ENCODE peak calls at places on chromosomes 4 and X, in nine cellular contexts. U is kidney; J is psoas muscle; Z is GM12878; C is CD4-positive, alpha-beta memory T cell; V is IMR-90; B is cardiac muscle cell; H is body of pancreas; Y is right atrium auricular region. L is an unnamed sample.

GRCh38 chr4:20284990-20285389 is 33.3 kb downstream of the SLIT2 start:
- DNase-seq in H (no peak), Y (no peak), B (peak; percentile 28), Z (no peak), U (no peak), J (no peak), C (no peak), V (peak; percentile 77), L (no peak)

GRCh38 chr4:80138556-80139538 is 58.5 kb upstream of the PRDM8 start:
- DNase-seq in H (no peak), B (peak; percentile 33), V (peak; percentile 82), Z (peak; percentile 12), C (peak; percentile 55), Y (no peak), J (peak; percentile 17), U (no peak), L (peak; percentile 35)

GRCh38 chr4:90127223-90127705 is at the start of gene CCSER1:
- DNase-seq in B (peak; percentile 74), H (peak; percentile 83), Y (peak; percentile 80), J (peak; percentile 73), V (peak; percentile 1), U (peak; percentile 93), C (peak; percentile 58), Z (no peak), L (peak; percentile 93)

GRCh38 chr4:15459706-15460105 is 10.0 kb upstream of the CC2D2A start:
- DNase-seq in U (no peak), B (no peak), J (no peak), H (no peak), V (peak; percentile 36), C (no peak), Z (no peak), Y (no peak), L (no peak)

GRCh38 chr4:186400676-186401075 is 134.7 kb downstream of the F11 start:
- DNase-seq in B (peak; percentile 17), Z (no peak), J (no peak), U (no peak), V (peak; percentile 37), H (peak; percentile 27), C (no peak), Y (no peak), L (peak; percentile 10)

GRCh38 chr4:164847967-164848649 is 28.9 kb upstream of the APELA start:
- DNase-seq in C (no peak), B (no peak), Z (no peak), J (no peak), V (no peak), U (no peak), Y (no peak), H (no peak), L (no peak)

GRCh38 chr4:48698029-48698901 is 81.8 kb downstream of the FRYL start:
- DNase-seq in J (no peak), V (peak; percentile 85), Z (no peak), B (peak; percentile 95), H (peak; percentile 57), U (no peak), C (no peak), Y (peak; percentile 73), L (peak; percentile 53)

GRCh38 chr4:15665738-15666365 is 10.7 kb upstream of the FBXL5 start:
- DNase-seq in J (no peak), Y (no peak), Z (no peak), H (no peak), U (no peak), V (peak; percentile 58), C (no peak), B (peak; percentile 49), L (peak; percentile 31)

GRCh38 chrX:2320580-2321327 is 180.0 kb downstream of the DHRSX start:
- DNase-seq in C (no peak), Y (peak; percentile 64), U (no peak), H (peak; percentile 41), V (peak; percentile 77), B (peak; percentile 85), J (peak; percentile 75), Z (no peak), L (peak; percentile 7)

GRCh38 chrX:88355252-88355651 is 391.8 kb upstream of the CPXCR1 start:
- DNase-seq in J (no peak), Y (no peak), C (no peak), U (no peak), H (no peak), B (no peak), Z (no peak), V (no peak), L (no peak)

GRCh38 chr4:74042681-74043080 is 4.2 kb upstream of the CXCL3 start:
- DNase-seq in B (no peak), C (no peak), H (peak; percentile 21), Z (no peak), Y (no peak), J (no peak), V (no peak), U (no peak), L (no peak)

GRCh38 chr4:74038161-74039064 is at the start of gene CXCL3:
- DNase-seq in B (peak; percentile 81), H (peak; percentile 75), Y (peak; percentile 75), V (peak; percentile 40), Z (no peak), C (no peak), J (peak; percentile 75), U (peak; percentile 91), L (peak; percentile 80)

GRCh38 chr4:74037076-74037475 is 1.4 kb downstream of the CXCL3 start:
- DNase-seq in H (no peak), C (no peak), J (no peak), B (no peak), Z (no peak), U (no peak), Y (no peak), V (no peak), L (peak; percentile 30)

GRCh38 chr4:74041418-74041817 is 2.9 kb upstream of the CXCL3 start:
- DNase-seq in H (no peak), B (no peak), V (no peak), Z (no peak), C (no peak), U (no peak), J (no peak), Y (no peak), L (no peak)

DNA sequence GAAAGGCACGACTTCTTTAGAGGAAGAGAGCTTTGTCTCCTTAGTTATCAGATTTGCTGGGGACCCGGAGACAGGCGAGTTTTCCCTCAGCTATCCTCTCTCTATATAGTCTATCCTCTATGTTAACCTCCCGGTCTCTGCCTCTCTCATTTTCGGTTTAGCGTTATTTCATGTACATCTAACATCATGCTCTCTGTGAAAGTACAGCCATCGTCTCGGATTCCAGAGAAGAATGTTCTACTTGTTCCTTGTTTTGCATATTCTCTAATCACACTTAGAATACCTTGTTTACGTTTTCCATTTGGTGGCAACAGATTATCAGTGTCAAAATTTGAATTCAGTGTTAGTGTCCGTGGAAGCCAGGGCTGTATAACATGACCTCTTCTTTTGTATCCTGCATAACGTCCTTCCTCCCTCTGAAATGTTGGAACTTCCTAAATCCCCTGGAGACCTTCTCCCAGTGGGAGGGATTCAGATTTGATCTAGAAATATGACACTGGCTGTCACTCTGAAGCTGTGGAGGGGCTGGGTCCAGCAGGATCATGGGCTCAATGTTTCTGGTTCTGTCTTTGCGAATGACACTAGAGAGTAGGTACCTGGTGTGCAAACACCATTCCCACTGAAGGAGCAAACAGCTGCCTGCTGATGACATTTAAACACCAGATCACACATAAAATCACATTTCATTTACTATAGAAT is 725 bp upstream of the CXCL3 start:
- DNase-seq in V (peak; percentile 16), U (no peak), Y (no peak), J (no peak), H (no peak), Z (no peak), B (peak; percentile 45), C (no peak), L (peak; percentile 38)
- H3K27ac ChIP-seq in V (peak overlapping the region; percentile 41), U (no peak overlapping the region), Y (peak overlapping the region; percentile 75), J (peak overlapping the region; percentile 57), H (peak overlapping the region; percentile 72), Z (no peak overlapping the region), B (no peak overlapping the region), C (no peak overlapping the region), L (peak overlapping the region; percentile 63)

DNA sequence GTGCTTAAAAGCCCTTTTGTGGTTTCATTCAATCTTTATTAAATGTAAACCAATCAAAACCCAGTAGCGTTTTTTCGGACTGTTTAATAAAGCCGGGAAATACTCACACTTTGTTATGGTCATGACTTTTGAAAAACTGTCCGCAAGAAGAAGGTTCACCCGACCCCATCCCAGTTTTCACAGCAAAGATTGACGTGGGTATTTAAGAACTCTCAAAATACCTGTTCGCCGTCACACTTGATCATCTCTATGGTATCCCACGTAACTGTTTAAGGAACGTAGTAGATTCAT is 20.9 kb downstream of the ETDB start:
- DNase-seq in J (no peak), C (no peak), B (no peak), Z (no peak), Y (no peak), H (no peak), U (no peak), V (no peak), L (no peak)
- H3K4me3 ChIP-seq in J (peak overlapping the region; percentile 68), C (no peak overlapping the region), B (no peak overlapping the region), Z (peak overlapping the region; percentile 29), Y (no peak overlapping the region), H (no peak overlapping the region), U (peak overlapping the region; percentile 66), V (no peak overlapping the region), L (no peak overlapping the region)

DNA sequence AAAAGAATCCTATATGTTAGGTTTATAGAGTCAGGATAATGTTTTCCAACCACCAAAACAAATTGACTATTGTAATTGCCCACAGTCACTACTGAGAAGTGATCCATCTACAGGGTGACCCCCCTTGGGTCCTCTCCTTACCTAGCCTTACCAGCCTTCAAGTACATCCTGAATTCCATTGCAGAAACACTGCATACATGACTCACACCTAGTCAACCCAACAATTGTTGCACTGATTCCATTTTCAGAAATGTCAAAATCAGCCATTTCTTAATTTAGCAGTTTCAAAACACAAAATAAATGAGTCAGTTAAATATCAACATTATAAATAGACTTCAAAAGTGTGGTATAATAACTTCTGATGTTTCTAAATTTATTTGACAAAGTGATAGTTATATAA is 106.3 kb upstream of the TNIP3 start:
- DNase-seq in H (no peak), C (no peak), J (no peak), B (no peak), V (no peak), Y (no peak), U (no peak), Z (no peak), L (no peak)
- H3K4me1 ChIP-seq in H (no peaks in the 10 kb centered on the region), C (no peaks in the 10 kb centered on the region), J (no peaks in the 10 kb centered on the region), B (no peaks in the 10 kb centered on the region), V (no peaks in the 10 kb centered on the region), Y (no peaks in the 10 kb centered on the region), U (no peaks in the 10 kb centered on the region), Z (no peaks in the 10 kb centered on the region), L (no peaks in the 10 kb centered on the region)

GRCh38 chrX:144717682-144718081 is 529.6 kb upstream of the SPANXN1 start:
- DNase-seq in C (no peak), Y (no peak), J (no peak), V (no peak), Z (no peak), B (no peak), U (no peak), H (no peak), L (no peak)

GRCh38 chrX:144715356-144715755 is 531.9 kb upstream of the SPANXN1 start:
- DNase-seq in H (no peak), V (no peak), B (no peak), C (no peak), Y (no peak), U (no peak), Z (no peak), J (no peak), L (no peak)

DNA sequence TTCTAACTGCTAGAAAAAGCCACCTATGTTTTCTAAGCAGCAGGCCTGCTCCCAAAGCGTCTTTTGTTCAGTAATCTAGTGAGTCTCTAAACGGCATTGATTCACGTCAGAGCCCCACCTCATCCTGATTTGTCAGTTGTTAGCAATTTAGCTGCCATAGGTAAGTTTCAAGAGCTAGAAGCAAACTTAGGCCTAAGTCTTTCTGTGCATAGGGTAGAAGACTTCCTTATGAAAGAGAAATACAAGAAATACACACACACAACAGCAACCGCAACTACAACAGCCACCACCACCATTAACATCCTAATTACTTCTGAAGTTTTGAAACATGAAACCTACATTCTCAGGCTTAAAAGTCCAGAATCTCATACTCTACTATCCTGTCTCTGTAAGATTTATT is 531.1 kb upstream of the SPANXN1 start:
- DNase-seq in H (no peak), B (no peak), Y (no peak), J (no peak), U (no peak), Z (no peak), C (no peak), V (no peak), L (no peak)
- H3K27ac ChIP-seq in H (no peak overlapping the region), B (no peak overlapping the region), Y (no peak overlapping the region), J (no peak overlapping the region), U (no peak overlapping the region), Z (no peak overlapping the region), C (no peak overlapping the region), V (no peak overlapping the region), L (no peak overlapping the region)